ENCODE peak calls at places on chromosomes 13 and 19, in five cellular contexts. One of them, this sample, is unnamed.

GRCh38 chr19:18274776-18275356 is 614 bp upstream of the IQCN start:
- DNase-seq in tibial artery: peak; percentile 86
- DNase-seq in pancreas: peak; percentile 87
- DNase-seq in AG04450: no peak
- DNase-seq in CD4-positive, alpha-beta memory T cell: peak; percentile 59
- DNase-seq in this sample: peak; percentile 76

GRCh38 chr13:101728615-101729014 is 276.1 kb downstream of the ITGBL1 start:
- DNase-seq in tibial artery: no peak
- DNase-seq in pancreas: no peak
- DNase-seq in AG04450: no peak
- DNase-seq in CD4-positive, alpha-beta memory T cell: no peak
- DNase-seq in this sample: no peak

GRCh38 chr19:18434411-18435184 is 3.3 kb downstream of the ISYNA1 start:
- DNase-seq in tibial artery: no peak
- DNase-seq in pancreas: no peak
- DNase-seq in AG04450: no peak
- DNase-seq in CD4-positive, alpha-beta memory T cell: no peak
- DNase-seq in this sample: no peak

GRCh38 chr19:46225558-46226004 is 4.0 kb upstream of the IGFL1 start:
- DNase-seq in tibial artery: no peak
- DNase-seq in pancreas: no peak
- DNase-seq in AG04450: no peak
- DNase-seq in CD4-positive, alpha-beta memory T cell: no peak
- DNase-seq in this sample: no peak

GRCh38 chr13:25186187-25186586 is 14.1 kb upstream of the AMER2 start:
- DNase-seq in tibial artery: no peak
- DNase-seq in pancreas: no peak
- DNase-seq in AG04450: no peak
- DNase-seq in CD4-positive, alpha-beta memory T cell: no peak
- DNase-seq in this sample: no peak

GRCh38 chr13:21240586-21240985 is 64.1 kb downstream of the MRPL57 start:
- DNase-seq in tibial artery: no peak
- DNase-seq in pancreas: no peak
- DNase-seq in AG04450: no peak
- DNase-seq in CD4-positive, alpha-beta memory T cell: no peak
- DNase-seq in this sample: no peak

GRCh38 chr19:4829001-4829712 is 2.4 kb downstream of the TICAM1 start:
- DNase-seq in tibial artery: no peak
- DNase-seq in pancreas: peak; percentile 69
- DNase-seq in AG04450: no peak
- DNase-seq in CD4-positive, alpha-beta memory T cell: peak; percentile 25
- DNase-seq in this sample: no peak

GRCh38 chr13:36891752-36892151 is 28.3 kb downstream of the SMAD9 start:
- DNase-seq in tibial artery: no peak
- DNase-seq in pancreas: no peak
- DNase-seq in AG04450: peak; percentile 16
- DNase-seq in CD4-positive, alpha-beta memory T cell: no peak
- DNase-seq in this sample: no peak

GRCh38 chr19:46134527-46134926 is 10.0 kb upstream of the IGFL3 start:
- DNase-seq in tibial artery: no peak
- DNase-seq in pancreas: no peak
- DNase-seq in AG04450: peak; percentile 21
- DNase-seq in CD4-positive, alpha-beta memory T cell: no peak
- DNase-seq in this sample: no peak

GRCh38 chr19:2887391-2887914 is 13.3 kb upstream of the ZNF57 start:
- DNase-seq in tibial artery: no peak
- DNase-seq in pancreas: no peak
- DNase-seq in AG04450: peak; percentile 27
- DNase-seq in CD4-positive, alpha-beta memory T cell: no peak
- DNase-seq in this sample: peak; percentile 19

GRCh38 chr19:1102407-1103106 is 1.2 kb upstream of the GPX4 start:
- DNase-seq in tibial artery: peak; percentile 85
- DNase-seq in pancreas: peak; percentile 68
- DNase-seq in AG04450: peak; percentile 99
- DNase-seq in CD4-positive, alpha-beta memory T cell: peak; percentile 70
- DNase-seq in this sample: no peak

GRCh38 chr13:103168901-103169508 is 102.8 kb upstream of the SLC10A2 start:
- DNase-seq in tibial artery: no peak
- DNase-seq in pancreas: no peak
- DNase-seq in AG04450: no peak
- DNase-seq in CD4-positive, alpha-beta memory T cell: no peak
- DNase-seq in this sample: no peak

GRCh38 chr13:96967248-96967745 is 27.0 kb downstream of the OXGR1 start:
- DNase-seq in tibial artery: no peak
- DNase-seq in pancreas: no peak
- DNase-seq in AG04450: no peak
- DNase-seq in CD4-positive, alpha-beta memory T cell: no peak
- DNase-seq in this sample: no peak

GRCh38 chr13:48750588-48751383 is 97.1 kb downstream of the CYSLTR2 start:
- DNase-seq in tibial artery: peak; percentile 66
- DNase-seq in pancreas: no peak
- DNase-seq in AG04450: no peak
- DNase-seq in CD4-positive, alpha-beta memory T cell: no peak
- DNase-seq in this sample: peak; percentile 22

GRCh38 chr13:80430561-80430960 is 89.6 kb upstream of the SPRY2 start:
- DNase-seq in tibial artery: no peak
- DNase-seq in pancreas: no peak
- DNase-seq in AG04450: no peak
- DNase-seq in CD4-positive, alpha-beta memory T cell: no peak
- DNase-seq in this sample: no peak

GRCh38 chr19:35353635-35354034 is 4.6 kb upstream of the FFAR3 start:
- DNase-seq in tibial artery: no peak
- DNase-seq in pancreas: no peak
- DNase-seq in AG04450: no peak
- DNase-seq in CD4-positive, alpha-beta memory T cell: no peak
- DNase-seq in this sample: no peak

GRCh38 chr13:67101730-67102467 is 128.2 kb downstream of the PCDH9 start:
- DNase-seq in tibial artery: no peak
- DNase-seq in pancreas: no peak
- DNase-seq in AG04450: no peak
- DNase-seq in CD4-positive, alpha-beta memory T cell: no peak
- DNase-seq in this sample: no peak

GRCh38 chr19:19381007-19381926 is 24.2 kb upstream of the GATAD2A start:
- DNase-seq in tibial artery: no peak
- DNase-seq in pancreas: no peak
- DNase-seq in AG04450: no peak
- DNase-seq in CD4-positive, alpha-beta memory T cell: no peak
- DNase-seq in this sample: no peak

GRCh38 chr19:10876459-10877240 is 5.3 kb downstream of the CARM1 start:
- DNase-seq in tibial artery: peak; percentile 41
- DNase-seq in pancreas: no peak
- DNase-seq in AG04450: no peak
- DNase-seq in CD4-positive, alpha-beta memory T cell: no peak
- DNase-seq in this sample: no peak

GRCh38 chr19:29641597-29641996 is 23.7 kb upstream of the PLEKHF1 start:
- DNase-seq in tibial artery: no peak
- DNase-seq in pancreas: no peak
- DNase-seq in AG04450: no peak
- DNase-seq in CD4-positive, alpha-beta memory T cell: no peak
- DNase-seq in this sample: no peak

GRCh38 chr13:110232756-110233155 is 74.2 kb downstream of the COL4A1 start:
- DNase-seq in tibial artery: no peak
- DNase-seq in pancreas: no peak
- DNase-seq in AG04450: no peak
- DNase-seq in CD4-positive, alpha-beta memory T cell: no peak
- DNase-seq in this sample: no peak

GRCh38 chr13:110232146-110232545 is 74.8 kb downstream of the COL4A1 start:
- DNase-seq in tibial artery: no peak
- DNase-seq in pancreas: no peak
- DNase-seq in AG04450: no peak
- DNase-seq in CD4-positive, alpha-beta memory T cell: no peak
- DNase-seq in this sample: no peak

GRCh38 chr13:110230661-110231347 is 76.2 kb downstream of the COL4A1 start:
- DNase-seq in tibial artery: no peak
- DNase-seq in pancreas: no peak
- DNase-seq in AG04450: no peak
- DNase-seq in CD4-positive, alpha-beta memory T cell: no peak
- DNase-seq in this sample: no peak

GRCh38 chr13:110229905-110230563 is 76.9 kb downstream of the COL4A1 start:
- DNase-seq in tibial artery: no peak
- DNase-seq in pancreas: no peak
- DNase-seq in AG04450: no peak
- DNase-seq in CD4-positive, alpha-beta memory T cell: no peak
- DNase-seq in this sample: no peak

DNA sequence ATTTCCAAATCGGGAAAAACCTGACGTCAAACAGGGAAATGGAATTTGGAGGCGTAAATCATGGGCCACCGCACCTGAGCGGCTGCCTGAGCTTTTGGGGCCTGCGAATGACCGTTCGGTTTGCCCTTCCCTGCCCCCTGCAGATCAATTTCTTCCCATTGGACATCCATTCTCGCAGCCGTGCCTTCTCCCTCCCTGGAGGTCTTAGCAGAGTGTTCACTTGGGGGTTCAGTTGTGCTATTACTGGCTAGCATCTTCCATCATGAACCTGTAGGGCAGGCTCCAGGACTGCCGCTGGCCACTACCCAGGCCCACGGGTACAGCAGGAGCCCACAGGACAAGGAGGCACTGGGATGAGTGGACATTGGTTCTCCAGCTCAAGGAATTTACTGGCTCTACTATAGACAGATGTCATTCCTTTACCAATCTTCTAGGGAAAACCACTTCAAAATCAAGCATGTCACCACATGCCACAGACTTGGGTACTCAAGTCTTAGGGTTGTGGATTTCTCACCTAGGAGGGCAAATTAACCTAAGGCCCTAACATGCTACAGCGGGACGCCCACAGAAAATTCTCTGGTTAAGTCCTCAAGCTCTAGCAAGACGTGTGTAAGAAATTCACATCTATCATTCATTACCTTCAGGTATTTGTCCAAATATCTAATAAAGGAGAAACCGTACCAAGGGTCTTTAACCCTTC is 75.5 kb downstream of the COL4A1 start:
- DNase-seq in tibial artery: no peak
- DNase-seq in pancreas: no peak
- DNase-seq in AG04450: no peak
- DNase-seq in CD4-positive, alpha-beta memory T cell: no peak
- DNase-seq in this sample: no peak
- H3K9me3 ChIP-seq in tibial artery: no peaks in the 10 kb centered on the region
- H3K9me3 ChIP-seq in pancreas: no peaks in the 10 kb centered on the region
- H3K9me3 ChIP-seq in AG04450: no peaks in the 10 kb centered on the region
- H3K9me3 ChIP-seq in CD4-positive, alpha-beta memory T cell: no peaks in the 10 kb centered on the region
- H3K9me3 ChIP-seq in this sample: no peaks in the 10 kb centered on the region

DNA sequence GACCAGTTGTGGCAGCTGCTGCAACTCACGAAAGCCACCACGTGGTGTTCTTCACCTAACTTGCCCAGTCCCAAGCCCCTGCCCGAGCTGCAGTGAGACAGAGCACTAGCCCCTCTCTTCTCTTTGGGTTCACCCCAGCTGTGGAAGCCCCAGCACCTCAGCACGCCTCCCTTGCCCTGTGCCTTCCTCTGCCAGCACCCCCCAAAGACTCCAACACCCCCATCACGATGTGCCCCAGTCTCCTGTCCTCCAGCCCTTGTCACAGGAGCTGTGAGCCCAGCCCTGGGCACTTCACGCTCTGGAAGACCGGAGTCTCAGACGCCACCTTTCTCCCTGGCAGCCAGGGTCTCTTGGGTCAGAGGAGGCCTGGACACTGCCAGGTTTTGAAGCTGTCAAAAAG is 2.2 kb upstream of the ZNF135 start:
- DNase-seq in tibial artery: no peak
- DNase-seq in pancreas: no peak
- DNase-seq in AG04450: no peak
- DNase-seq in CD4-positive, alpha-beta memory T cell: no peak
- DNase-seq in this sample: no peak
- H3K9me3 ChIP-seq in tibial artery: peaks cover 2% of the 10 kb centered on the region
- H3K9me3 ChIP-seq in pancreas: no peaks in the 10 kb centered on the region
- H3K9me3 ChIP-seq in AG04450: peaks cover 93% of the 10 kb centered on the region
- H3K9me3 ChIP-seq in CD4-positive, alpha-beta memory T cell: peaks cover 17% of the 10 kb centered on the region
- H3K9me3 ChIP-seq in this sample: peaks cover 2% of the 10 kb centered on the region

DNA sequence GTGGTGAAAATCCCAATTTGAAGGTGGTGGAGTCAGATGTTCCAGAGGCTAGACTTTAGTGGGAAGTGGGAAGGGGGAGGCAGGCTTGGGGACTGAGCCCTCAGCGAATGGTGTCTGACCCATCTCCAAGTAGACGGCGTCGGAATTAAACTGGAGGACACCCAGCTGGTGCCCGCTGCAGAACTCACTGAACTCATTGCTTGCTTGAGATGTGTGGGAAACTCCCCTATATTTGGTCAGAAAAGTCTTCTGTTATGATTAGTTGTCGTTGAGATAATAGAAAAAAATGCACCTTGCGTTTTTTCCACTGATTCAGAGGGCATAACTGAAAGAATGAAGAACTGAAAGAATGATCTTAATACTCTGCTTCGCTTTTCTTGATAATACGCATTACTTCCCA is 871 bp upstream of the ZNF583 start:
- DNase-seq in tibial artery: no peak
- DNase-seq in pancreas: no peak
- DNase-seq in AG04450: peak; percentile 3
- DNase-seq in CD4-positive, alpha-beta memory T cell: peak; percentile 20
- DNase-seq in this sample: no peak
- H3K9me3 ChIP-seq in tibial artery: peaks cover 3% of the 10 kb centered on the region
- H3K9me3 ChIP-seq in pancreas: no peaks in the 10 kb centered on the region
- H3K9me3 ChIP-seq in AG04450: peaks cover 46% of the 10 kb centered on the region
- H3K9me3 ChIP-seq in CD4-positive, alpha-beta memory T cell: peaks cover 28% of the 10 kb centered on the region
- H3K9me3 ChIP-seq in this sample: peaks cover 63% of the 10 kb centered on the region

GRCh38 chr13:41697578-41697977 is 240.2 kb downstream of the RGCC start:
- DNase-seq in tibial artery: no peak
- DNase-seq in pancreas: no peak
- DNase-seq in AG04450: no peak
- DNase-seq in CD4-positive, alpha-beta memory T cell: no peak
- DNase-seq in this sample: no peak

GRCh38 chr13:41700790-41701310 is 243.5 kb downstream of the RGCC start:
- DNase-seq in tibial artery: no peak
- DNase-seq in pancreas: peak; percentile 44
- DNase-seq in AG04450: peak; percentile 18
- DNase-seq in CD4-positive, alpha-beta memory T cell: no peak
- DNase-seq in this sample: no peak

GRCh38 chr13:41696163-41697003 is 239.0 kb downstream of the RGCC start:
- DNase-seq in tibial artery: no peak
- DNase-seq in pancreas: no peak
- DNase-seq in AG04450: peak; percentile 33
- DNase-seq in CD4-positive, alpha-beta memory T cell: no peak
- DNase-seq in this sample: no peak

GRCh38 chr13:41694902-41695301 is 237.6 kb downstream of the RGCC start:
- DNase-seq in tibial artery: peak; percentile 81
- DNase-seq in pancreas: peak; percentile 26
- DNase-seq in AG04450: peak; percentile 70
- DNase-seq in CD4-positive, alpha-beta memory T cell: no peak
- DNase-seq in this sample: peak; percentile 60

GRCh38 chr13:41699759-41700158 is 242.4 kb downstream of the RGCC start:
- DNase-seq in tibial artery: no peak
- DNase-seq in pancreas: no peak
- DNase-seq in AG04450: no peak
- DNase-seq in CD4-positive, alpha-beta memory T cell: no peak
- DNase-seq in this sample: no peak
- H3K9me3 ChIP-seq in tibial artery: no peaks in the 10 kb centered on the region
- H3K9me3 ChIP-seq in pancreas: no peaks in the 10 kb centered on the region
- H3K9me3 ChIP-seq in AG04450: no peaks in the 10 kb centered on the region
- H3K9me3 ChIP-seq in CD4-positive, alpha-beta memory T cell: no peaks in the 10 kb centered on the region
- H3K9me3 ChIP-seq in this sample: no peaks in the 10 kb centered on the region

This sample was measured in tibial nerve.